ENCODE peak calls at places on chromosomes 12 and 14, in four cellular contexts. C is uterus, F is endodermal cell, O is cardiac muscle cell. U is an unnamed sample. For H3K36me3 and H3K27me3, the result is how much of the 10 kb centered on the place peaks cover.

GRCh38 chr12:121513464-121514183 is 67.2 kb downstream of the KDM2B start:
- DNase-seq in C (no peak), F (peak), O (no peak), U (no peak)

GRCh38 chr12:52807544-52808470 is 6.1 kb downstream of the KRT4 start:
- DNase-seq in C (no peak), F (peak), O (no peak), U (no peak)

GRCh38 chr12:2414810-2415567 is 362.2 kb downstream of the CACNA1C start:
- DNase-seq in C (no peak), F (no peak), O (no peak), U (no peak)

GRCh38 chr14:29926228-29926627 is 1.4 kb downstream of the PRKD1 start:
- DNase-seq in C (no peak), F (peak), O (peak), U (no peak)

GRCh38 chr14:104116544-104117340 is 21.6 kb upstream of the KIF26A start:
- DNase-seq in C (no peak), F (peak), O (no peak), U (peak)

GRCh38 chr12:12592930-12593329 is 18.7 kb upstream of the CREBL2 start:
- DNase-seq in C (no peak), F (no peak), O (peak), U (no peak)

GRCh38 chr12:26935636-26936378 is 2.0 kb downstream of the INTS13 start:
- DNase-seq in C (no peak), F (no peak), O (no peak), U (no peak)

GRCh38 chr14:71651228-71651627 is 281.0 kb upstream of the RGS6 start:
- DNase-seq in C (no peak), F (no peak), O (peak), U (no peak)

GRCh38 chr12:52631676-52632459 is 13.5 kb upstream of the KRT73 start:
- DNase-seq in C (no peak), F (peak), O (no peak), U (peak)

GRCh38 chr12:25197608-25198007 is 2.6 kb downstream of the ETFRF1 start:
- DNase-seq in C (no peak), F (no peak), O (no peak), U (no peak)

GRCh38 chr12:71565568-71565967 is 98.1 kb downstream of the ZFC3H1 start:
- DNase-seq in C (no peak), F (no peak), O (no peak), U (no peak)

GRCh38 chr14:90290612-90291011 is 34.3 kb downstream of the PSMC1 start:
- DNase-seq in C (no peak), F (no peak), O (no peak), U (no peak)

GRCh38 chr14:90291699-90292098 is 35.3 kb downstream of the PSMC1 start:
- DNase-seq in C (no peak), F (no peak), O (no peak), U (no peak)

GRCh38 chr14:90288646-90289355 is 32.4 kb downstream of the PSMC1 start:
- DNase-seq in C (no peak), F (no peak), O (no peak), U (no peak)

DNA sequence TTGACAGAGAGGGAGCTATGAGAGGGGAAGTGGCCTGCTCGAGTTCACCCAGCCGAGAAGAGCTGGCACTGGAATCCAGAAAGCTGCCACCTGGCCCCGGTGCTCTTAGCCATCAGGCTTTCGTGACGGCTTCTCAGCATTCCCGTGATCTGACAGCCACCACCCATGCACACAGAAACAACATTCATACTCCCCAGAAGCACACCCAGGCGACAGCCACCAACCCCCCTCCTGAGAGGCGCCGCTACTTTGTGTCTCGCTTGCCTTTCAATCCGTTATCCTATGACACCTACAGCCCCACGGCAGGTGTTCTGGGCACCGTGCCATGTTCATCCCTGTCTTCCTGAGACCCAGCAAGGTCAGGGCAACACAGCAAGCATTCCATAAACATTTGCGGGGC is 31.4 kb downstream of the PSMC1 start:
- DNase-seq in C (no peak), F (peak), O (no peak), U (no peak)
- H3K36me3 ChIP-seq in C (under half), F (half or more), O (under half), U (half or more)

GRCh38 chr12:10365716-10366433 is 24.0 kb downstream of the KLRK1 start:
- DNase-seq in C (no peak), F (peak), O (peak), U (no peak)

GRCh38 chr12:10364839-10365681 is 24.8 kb downstream of the KLRK1 start:
- DNase-seq in C (peak), F (peak), O (peak), U (no peak)

GRCh38 chr12:10362828-10363664 is 26.8 kb downstream of the KLRK1 start:
- DNase-seq in C (no peak), F (peak), O (peak), U (no peak)

GRCh38 chr12:10363665-10363921 is 26.2 kb downstream of the KLRK1 start:
- DNase-seq in C (no peak), F (no peak), O (no peak), U (no peak)

GRCh38 chr12:10363922-10364838 is 25.7 kb downstream of the KLRK1 start:
- DNase-seq in C (peak), F (peak), O (peak), U (no peak)
- H3K27me3 ChIP-seq in C (under half), F (under half), O (under half), U (under half)

GRCh38 chr12:76391461-76391860 is 43.2 kb upstream of the BBS10 start:
- DNase-seq in C (no peak), F (no peak), O (no peak), U (no peak)

GRCh38 chr12:76383988-76384387 is 35.8 kb upstream of the BBS10 start:
- DNase-seq in C (no peak), F (no peak), O (no peak), U (no peak)

GRCh38 chr12:76384560-76384959 is 36.3 kb upstream of the BBS10 start:
- DNase-seq in C (no peak), F (peak), O (no peak), U (no peak)

GRCh38 chr12:76387614-76388013 is 39.4 kb upstream of the BBS10 start:
- DNase-seq in C (no peak), F (no peak), O (no peak), U (no peak)
- H3K36me3 ChIP-seq in C (under half), F (under half), O (under half), U (under half)

GRCh38 chr12:94220804-94221203 is 72.4 kb downstream of the PLXNC1 start:
- DNase-seq in C (no peak), F (no peak), O (no peak), U (no peak)
- H3K27me3 ChIP-seq in C (under half), F (under half), O (under half), U (under half)

GRCh38 chr14:97024300-97024699 is 227.1 kb downstream of the VRK1 start:
- DNase-seq in C (no peak), F (peak), O (no peak), U (no peak)
- H3K36me3 ChIP-seq in C (under half), F (under half), O (under half), U (under half)

DNA sequence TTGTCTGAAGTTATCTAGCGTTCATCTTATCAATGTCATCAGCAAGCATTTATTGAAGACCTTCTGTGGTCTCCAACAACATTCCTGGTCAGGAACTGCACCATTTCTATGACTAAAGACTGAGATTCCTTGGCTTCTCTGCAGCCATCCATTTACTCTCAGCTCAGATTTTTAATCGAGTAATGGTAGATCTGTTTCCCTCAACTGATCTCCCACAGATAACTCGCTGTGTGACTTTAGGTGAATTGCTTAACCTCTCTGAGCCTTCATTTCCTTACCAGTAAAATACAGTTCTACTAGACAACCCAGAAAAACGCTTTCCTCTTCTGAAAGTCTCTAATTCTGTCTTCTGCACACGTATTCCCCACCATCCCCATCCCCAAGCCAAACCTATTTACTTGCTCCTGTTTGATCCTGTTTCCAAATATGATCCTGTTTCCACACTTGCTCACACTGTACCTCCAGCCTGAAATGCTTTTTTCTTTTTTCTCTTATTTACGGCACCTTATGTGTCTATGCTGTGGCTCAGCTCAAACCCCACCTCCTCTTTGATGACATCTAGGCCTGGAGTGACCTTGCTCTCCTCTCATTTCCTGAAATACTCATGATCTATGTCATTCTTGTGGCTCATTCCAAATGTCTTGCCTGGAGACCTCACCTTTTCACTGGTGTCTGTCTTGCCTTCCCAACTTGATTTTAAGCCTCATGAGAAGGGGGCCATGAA is 21.8 kb downstream of the PLXNC1 start:
- DNase-seq in C (no peak), F (no peak), O (no peak), U (no peak)
- H3K27me3 ChIP-seq in C (under half), F (under half), O (under half), U (under half)

DNA sequence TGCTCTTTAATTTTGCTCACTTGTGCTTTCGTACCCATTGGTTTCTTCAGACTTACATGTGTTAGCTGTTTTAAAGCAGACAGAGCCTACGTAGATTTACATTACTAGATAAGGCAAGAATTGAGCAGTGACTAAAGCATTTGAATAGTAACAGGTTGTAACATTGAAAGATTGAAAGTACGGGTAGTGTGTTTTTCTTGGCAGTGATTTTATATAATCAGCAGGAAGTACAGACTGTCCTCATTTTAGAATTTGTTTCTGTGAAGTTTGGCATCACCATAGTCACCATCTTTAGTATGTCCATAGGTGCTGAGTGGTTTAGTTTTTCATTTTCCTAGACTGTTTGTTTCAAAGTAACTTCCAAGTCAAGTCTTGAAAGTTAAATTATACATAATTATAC is 14.0 kb downstream of the RTRAF start:
- DNase-seq in C (no peak), F (no peak), O (peak), U (no peak)
- H3K36me3 ChIP-seq in C (under half), F (half or more), O (half or more), U (half or more)

U was measured in suprapubic skin.